ENCODE peak calls at places on chromosomes 11 and 22, in seven cellular contexts. A, X, Z, U, W, K and N are unnamed samples.
A peak's percentile ranks its signal among the peaks of the same experiment; 100 is the strongest.

GRCh38 chr22:20004464-20004863 is 12.2 kb downstream of the ARVCF start:
- DNase-seq in K (no peak), W (no peak), U (no peak), A (no peak), Z (no peak), X (no peak), N (no peak)

GRCh38 chr22:43867839-43868652 is 5.7 kb upstream of the SULT4A1 start:
- DNase-seq in Z (peak; percentile 70), W (peak; percentile 62), X (peak; percentile 73), U (peak; percentile 90), K (peak; percentile 93), A (peak; percentile 84), N (peak; percentile 89)

GRCh38 chr11:47387944-47388696 is 9.8 kb upstream of the SPI1 start:
- DNase-seq in K (no peak), A (no peak), X (no peak), Z (no peak), W (no peak), U (no peak), N (no peak)

GRCh38 chr11:96037267-96037990 is 113.5 kb upstream of the MTMR2 start:
- DNase-seq in K (no peak), W (peak; percentile 87), Z (peak; percentile 90), U (peak; percentile 80), X (no peak), A (no peak), N (no peak)

GRCh38 chr22:38850941-38851849 is 7.4 kb upstream of the NPTXR start:
- DNase-seq in W (no peak), K (no peak), X (peak; percentile 72), U (no peak), Z (peak; percentile 70), A (no peak), N (no peak)

GRCh38 chr11:65575568-65576231 is at the start of gene EHBP1L1:
- DNase-seq in Z (peak; percentile 71), A (no peak), U (peak; percentile 39), X (peak; percentile 28), W (no peak), K (no peak), N (no peak)

GRCh38 chr11:22703561-22703960 is 37.1 kb downstream of the GAS2 start:
- DNase-seq in X (peak; percentile 49), W (no peak), Z (peak; percentile 58), K (no peak), U (peak; percentile 11), A (no peak), N (no peak)

GRCh38 chr11:104531075-104531474 is 367.1 kb upstream of the PDGFD start:
- DNase-seq in X (no peak), Z (no peak), K (no peak), A (no peak), W (no peak), U (peak; percentile 66), N (peak; percentile 39)

GRCh38 chr11:12724301-12725046 is 50.3 kb downstream of the TEAD1 start:
- DNase-seq in X (peak; percentile 95), A (no peak), W (no peak), K (peak; percentile 77), U (peak; percentile 91), Z (peak; percentile 97), N (peak; percentile 95)

GRCh38 chr11:94283678-94284077 is 20.7 kb upstream of the IZUMO1R start:
- DNase-seq in X (no peak), A (no peak), U (no peak), Z (no peak), K (no peak), W (no peak), N (no peak)

GRCh38 chr11:11179239-11179638 is 173.8 kb downstream of the CSNK2A3 start:
- DNase-seq in K (no peak), Z (peak; percentile 82), W (peak; percentile 55), X (peak; percentile 82), U (peak; percentile 22), A (no peak), N (no peak)

GRCh38 chr11:74647404-74647803 is 55.0 kb downstream of the POLD3 start:
- DNase-seq in W (no peak), X (peak; percentile 68), U (no peak), K (no peak), Z (peak; percentile 12), A (no peak), N (no peak)

GRCh38 chr22:24156146-24156914 is 25.0 kb upstream of the SUSD2 start:
- DNase-seq in Z (peak; percentile 76), X (peak; percentile 52), U (no peak), K (peak; percentile 54), A (peak; percentile 35), W (no peak), N (no peak)

GRCh38 chr11:108223449-108224149 is 732 bp downstream of the ATM start:
- DNase-seq in W (no peak), A (no peak), U (peak; percentile 91), X (peak; percentile 22), Z (no peak), K (no peak), N (no peak)

DNA sequence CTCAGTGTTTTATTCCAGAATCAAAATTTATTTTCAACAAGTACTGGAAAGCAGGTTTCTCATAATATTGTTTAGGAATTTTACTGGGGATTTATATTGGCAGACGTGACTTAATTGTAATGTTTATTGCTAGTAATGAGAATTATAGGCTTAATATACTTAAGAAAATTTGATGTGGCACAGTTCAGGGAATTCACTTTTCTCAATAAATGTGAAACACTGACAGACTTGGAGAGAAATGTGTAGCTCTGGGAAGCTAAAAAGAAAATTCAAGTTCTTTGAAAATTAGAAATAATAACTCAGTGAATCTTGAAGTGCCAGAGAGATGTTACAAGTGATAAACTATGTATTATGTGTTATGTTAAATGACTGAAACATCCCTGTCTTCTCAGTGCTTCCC is at the start of gene OR51F2:
- DNase-seq in U (no peak), W (no peak), A (no peak), Z (no peak), K (no peak), X (no peak), N (no peak)
- H2BK120ac ChIP-seq in U (no peak within 1 kb of the TSS), W (no peak within 1 kb of the TSS), A (no peak within 1 kb of the TSS), Z (no peak within 1 kb of the TSS), K (no peak within 1 kb of the TSS), X (no peak within 1 kb of the TSS), N (no peak within 1 kb of the TSS)

GRCh38 chr11:90392692-90393091 is 169.8 kb upstream of the CHORDC1 start:
- DNase-seq in A (no peak), Z (no peak), X (no peak), K (no peak), U (no peak), W (no peak), N (no peak)
- H2BK120ac ChIP-seq in A (no peak overlapping the region), Z (no peak overlapping the region), X (no peak overlapping the region), K (no peak overlapping the region), U (no peak overlapping the region), W (no peak overlapping the region), N (no peak overlapping the region)

GRCh38 chr11:76690736-76691135 is 20.2 kb upstream of the LRRC32 start:
- DNase-seq in U (no peak), W (peak; percentile 81), K (no peak), A (no peak), X (peak; percentile 86), Z (peak; percentile 96), N (no peak)

GRCh38 chr11:76688146-76688545 is 17.6 kb upstream of the LRRC32 start:
- DNase-seq in A (no peak), W (no peak), K (no peak), X (no peak), U (no peak), Z (no peak), N (no peak)

GRCh38 chr11:76691655-76692054 is 21.1 kb upstream of the LRRC32 start:
- DNase-seq in W (no peak), A (no peak), U (no peak), K (no peak), X (no peak), Z (no peak), N (no peak)

GRCh38 chr11:76689861-76690260 is 19.3 kb upstream of the LRRC32 start:
- DNase-seq in A (no peak), Z (no peak), U (no peak), W (no peak), X (no peak), K (no peak), N (no peak)

GRCh38 chr11:76689313-76689712 is 18.8 kb upstream of the LRRC32 start:
- DNase-seq in K (no peak), X (no peak), U (no peak), Z (no peak), W (no peak), A (no peak), N (no peak)
- H2BK120ac ChIP-seq in K (no peak overlapping the region), X (peak overlapping the region; percentile 32), U (no peak overlapping the region), Z (no peak overlapping the region), W (no peak overlapping the region), A (no peak overlapping the region), N (no peak overlapping the region)

GRCh38 chr11:119034813-119035212 is 4.1 kb upstream of the SLC37A4 start:
- DNase-seq in U (no peak), A (no peak), X (no peak), K (no peak), Z (no peak), W (no peak), N (no peak)
- H2BK120ac ChIP-seq in U (no peak overlapping the region), A (no peak overlapping the region), X (no peak overlapping the region), K (no peak overlapping the region), Z (no peak overlapping the region), W (no peak overlapping the region), N (no peak overlapping the region)

GRCh38 chr11:42947405-42947804 is 364.4 kb upstream of the API5 start:
- DNase-seq in A (no peak), X (no peak), Z (no peak), K (no peak), U (no peak), W (no peak), N (no peak)
- H2BK120ac ChIP-seq in A (no peak overlapping the region), X (no peak overlapping the region), Z (no peak overlapping the region), K (no peak overlapping the region), U (no peak overlapping the region), W (no peak overlapping the region), N (no peak overlapping the region)

GRCh38 chr11:106679633-106680032 is 338.6 kb downstream of the GUCY1A2 start:
- DNase-seq in U (no peak), W (no peak), A (no peak), K (no peak), X (no peak), Z (no peak), N (no peak)

GRCh38 chr11:106683435-106683834 is 334.8 kb downstream of the GUCY1A2 start:
- DNase-seq in W (no peak), X (no peak), U (no peak), A (no peak), K (no peak), Z (no peak), N (no peak)

GRCh38 chr11:106681435-106681834 is 336.8 kb downstream of the GUCY1A2 start:
- DNase-seq in Z (no peak), K (no peak), W (no peak), X (no peak), A (no peak), U (no peak), N (no peak)

GRCh38 chr11:106690923-106691322 is 327.4 kb downstream of the GUCY1A2 start:
- DNase-seq in A (no peak), W (no peak), K (no peak), Z (no peak), X (no peak), U (no peak), N (no peak)

DNA sequence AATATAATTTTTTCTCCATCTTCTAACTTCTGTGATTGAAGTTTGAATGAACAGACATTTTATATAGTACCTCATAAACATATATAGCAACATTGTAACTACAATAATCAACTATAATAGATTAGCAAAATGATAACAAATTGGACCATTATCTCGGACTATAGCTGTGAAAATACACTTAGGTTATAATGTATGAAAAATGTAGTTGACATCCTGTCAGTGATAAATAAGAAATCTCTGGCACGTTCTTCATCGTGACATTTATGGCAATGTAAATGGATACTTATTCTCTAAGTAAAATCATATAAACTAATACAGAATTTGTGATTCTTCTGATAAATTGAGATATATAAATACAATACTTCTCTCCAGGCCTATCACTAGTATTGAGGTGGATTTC is 333.3 kb downstream of the GUCY1A2 start:
- DNase-seq in A (no peak), W (no peak), Z (no peak), K (no peak), X (no peak), U (no peak), N (no peak)
- H2BK120ac ChIP-seq in A (no peak overlapping the region), W (no peak overlapping the region), Z (no peak overlapping the region), K (no peak overlapping the region), X (no peak overlapping the region), U (no peak overlapping the region), N (no peak overlapping the region)